ENCODE peak calls at places on chromosomes 6 and 20, in four cellular contexts. One of them, this sample, is unnamed.

GRCh38 chr20:57657537-57658446 is 37.6 kb upstream of the ZBP1 start:
- DNase-seq in dorsolateral prefrontal cortex: peak
- DNase-seq in psoas muscle: peak
- DNase-seq in naive thymus-derived CD4-positive, alpha-beta T cell: peak
- DNase-seq in this sample: peak

GRCh38 chr6:5078121-5078695 is 6.9 kb upstream of the PPP1R3G start:
- DNase-seq in dorsolateral prefrontal cortex: no peak
- DNase-seq in psoas muscle: no peak
- DNase-seq in naive thymus-derived CD4-positive, alpha-beta T cell: no peak
- DNase-seq in this sample: no peak

GRCh38 chr6:19538086-19538485 is 299.1 kb upstream of the ID4 start:
- DNase-seq in dorsolateral prefrontal cortex: no peak
- DNase-seq in psoas muscle: no peak
- DNase-seq in naive thymus-derived CD4-positive, alpha-beta T cell: no peak
- DNase-seq in this sample: peak

GRCh38 chr6:142716097-142716496 is 228.9 kb downstream of the HIVEP2 start:
- DNase-seq in dorsolateral prefrontal cortex: no peak
- DNase-seq in psoas muscle: no peak
- DNase-seq in naive thymus-derived CD4-positive, alpha-beta T cell: no peak
- DNase-seq in this sample: no peak

GRCh38 chr6:169964440-169965212 is 213.2 kb downstream of the ERMARD start:
- DNase-seq in dorsolateral prefrontal cortex: peak
- DNase-seq in psoas muscle: no peak
- DNase-seq in naive thymus-derived CD4-positive, alpha-beta T cell: no peak
- DNase-seq in this sample: peak

GRCh38 chr20:44495257-44495656 is 19.6 kb downstream of the TTPAL start:
- DNase-seq in dorsolateral prefrontal cortex: no peak
- DNase-seq in psoas muscle: no peak
- DNase-seq in naive thymus-derived CD4-positive, alpha-beta T cell: no peak
- DNase-seq in this sample: no peak

GRCh38 chr6:97066056-97066455 is 141.5 kb downstream of the KLHL32 start:
- DNase-seq in dorsolateral prefrontal cortex: no peak
- DNase-seq in psoas muscle: no peak
- DNase-seq in naive thymus-derived CD4-positive, alpha-beta T cell: no peak
- DNase-seq in this sample: no peak

GRCh38 chr6:84062519-84063154 is 29.1 kb downstream of the MRAP2 start:
- DNase-seq in dorsolateral prefrontal cortex: no peak
- DNase-seq in psoas muscle: no peak
- DNase-seq in naive thymus-derived CD4-positive, alpha-beta T cell: no peak
- DNase-seq in this sample: no peak

GRCh38 chr6:36118550-36119107 is 11.7 kb upstream of the MAPK13 start:
- DNase-seq in dorsolateral prefrontal cortex: no peak
- DNase-seq in psoas muscle: peak
- DNase-seq in naive thymus-derived CD4-positive, alpha-beta T cell: no peak
- DNase-seq in this sample: peak

GRCh38 chr6:88730602-88731001 is 232.8 kb downstream of the RNGTT start:
- DNase-seq in dorsolateral prefrontal cortex: no peak
- DNase-seq in psoas muscle: no peak
- DNase-seq in naive thymus-derived CD4-positive, alpha-beta T cell: no peak
- DNase-seq in this sample: no peak

GRCh38 chr6:168239374-168239773 is 80.2 kb downstream of the DACT2 start:
- DNase-seq in dorsolateral prefrontal cortex: no peak
- DNase-seq in psoas muscle: no peak
- DNase-seq in naive thymus-derived CD4-positive, alpha-beta T cell: no peak
- DNase-seq in this sample: no peak

GRCh38 chr20:31835977-31836852 is 9.2 kb downstream of the FOXS1 start:
- DNase-seq in dorsolateral prefrontal cortex: peak
- DNase-seq in psoas muscle: peak
- DNase-seq in naive thymus-derived CD4-positive, alpha-beta T cell: no peak
- DNase-seq in this sample: no peak

GRCh38 chr20:62977613-62978558 is 25.4 kb downstream of the SLC17A9 start:
- DNase-seq in dorsolateral prefrontal cortex: no peak
- DNase-seq in psoas muscle: no peak
- DNase-seq in naive thymus-derived CD4-positive, alpha-beta T cell: peak
- DNase-seq in this sample: no peak

GRCh38 chr6:145704153-145704781 is 31.1 kb downstream of the EPM2A start:
- DNase-seq in dorsolateral prefrontal cortex: no peak
- DNase-seq in psoas muscle: no peak
- DNase-seq in naive thymus-derived CD4-positive, alpha-beta T cell: no peak
- DNase-seq in this sample: no peak

DNA sequence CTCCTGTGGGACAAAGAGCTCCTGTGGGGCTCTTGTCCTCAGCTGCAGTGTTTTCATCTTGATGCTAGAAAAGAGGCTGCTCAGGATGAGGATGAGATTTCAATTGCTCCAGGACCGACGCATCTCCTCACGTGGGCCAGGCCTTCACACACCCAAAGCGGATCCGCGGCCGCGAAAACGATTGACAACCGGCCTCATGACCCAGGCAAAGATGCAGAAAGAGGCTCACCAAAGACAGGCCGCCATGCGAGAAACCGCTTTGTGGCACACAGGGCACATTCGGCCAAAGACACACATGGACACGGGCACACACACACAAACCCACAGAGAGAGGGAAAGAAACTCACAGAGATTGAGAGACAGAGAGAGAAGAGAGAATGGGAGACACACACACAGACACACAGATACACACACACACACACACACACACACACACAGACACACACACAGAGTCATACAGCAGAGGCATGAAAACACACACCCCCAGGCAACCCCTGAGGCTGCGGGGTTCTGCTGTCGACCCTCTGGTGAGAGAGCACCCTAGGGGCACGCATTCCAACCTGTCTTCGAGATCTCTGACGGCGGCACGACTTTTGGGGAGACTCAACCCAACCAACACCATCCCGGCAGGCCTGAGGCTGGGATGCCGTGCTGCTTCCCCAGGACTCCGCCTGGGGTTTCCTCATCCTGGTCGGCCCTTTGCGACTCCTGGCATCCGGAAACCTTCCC is 168.5 kb upstream of the ZNF337 start:
- DNase-seq in dorsolateral prefrontal cortex: no peak
- DNase-seq in psoas muscle: no peak
- DNase-seq in naive thymus-derived CD4-positive, alpha-beta T cell: no peak
- DNase-seq in this sample: no peak
- H3K4me3 ChIP-seq in dorsolateral prefrontal cortex: peak
- H3K4me3 ChIP-seq in psoas muscle: peak
- H3K4me3 ChIP-seq in naive thymus-derived CD4-positive, alpha-beta T cell: peak
- H3K4me3 ChIP-seq in this sample: peak

GRCh38 chr6:51813904-51814303 is 273.5 kb downstream of the PKHD1 start:
- DNase-seq in dorsolateral prefrontal cortex: no peak
- DNase-seq in psoas muscle: no peak
- DNase-seq in naive thymus-derived CD4-positive, alpha-beta T cell: no peak
- DNase-seq in this sample: no peak
- H3K4me3 ChIP-seq in dorsolateral prefrontal cortex: no peak
- H3K4me3 ChIP-seq in psoas muscle: no peak
- H3K4me3 ChIP-seq in naive thymus-derived CD4-positive, alpha-beta T cell: no peak
- H3K4me3 ChIP-seq in this sample: no peak

GRCh38 chr20:11901127-11901526 is 16.6 kb upstream of the BTBD3 start:
- DNase-seq in dorsolateral prefrontal cortex: no peak
- DNase-seq in psoas muscle: no peak
- DNase-seq in naive thymus-derived CD4-positive, alpha-beta T cell: no peak
- DNase-seq in this sample: no peak

GRCh38 chr20:11891827-11892521 is 25.7 kb upstream of the BTBD3 start:
- DNase-seq in dorsolateral prefrontal cortex: peak
- DNase-seq in psoas muscle: no peak
- DNase-seq in naive thymus-derived CD4-positive, alpha-beta T cell: no peak
- DNase-seq in this sample: no peak

GRCh38 chr20:11891081-11891826 is 26.4 kb upstream of the BTBD3 start:
- DNase-seq in dorsolateral prefrontal cortex: peak
- DNase-seq in psoas muscle: peak
- DNase-seq in naive thymus-derived CD4-positive, alpha-beta T cell: no peak
- DNase-seq in this sample: no peak

GRCh38 chr20:11894072-11894471 is 23.6 kb upstream of the BTBD3 start:
- DNase-seq in dorsolateral prefrontal cortex: no peak
- DNase-seq in psoas muscle: no peak
- DNase-seq in naive thymus-derived CD4-positive, alpha-beta T cell: no peak
- DNase-seq in this sample: no peak

GRCh38 chr20:11895832-11896484 is 21.7 kb upstream of the BTBD3 start:
- DNase-seq in dorsolateral prefrontal cortex: no peak
- DNase-seq in psoas muscle: no peak
- DNase-seq in naive thymus-derived CD4-positive, alpha-beta T cell: no peak
- DNase-seq in this sample: no peak
- H3K4me3 ChIP-seq in dorsolateral prefrontal cortex: no peak
- H3K4me3 ChIP-seq in psoas muscle: peak
- H3K4me3 ChIP-seq in naive thymus-derived CD4-positive, alpha-beta T cell: no peak
- H3K4me3 ChIP-seq in this sample: no peak

GRCh38 chr6:116111552-116112528 is 11.2 kb downstream of the NT5DC1 start:
- DNase-seq in dorsolateral prefrontal cortex: no peak
- DNase-seq in psoas muscle: no peak
- DNase-seq in naive thymus-derived CD4-positive, alpha-beta T cell: no peak
- DNase-seq in this sample: no peak

GRCh38 chr6:116118608-116119007 is 7.3 kb downstream of the COL10A1 start:
- DNase-seq in dorsolateral prefrontal cortex: no peak
- DNase-seq in psoas muscle: no peak
- DNase-seq in naive thymus-derived CD4-positive, alpha-beta T cell: no peak
- DNase-seq in this sample: no peak

GRCh38 chr6:116115781-116116180 is 10.2 kb downstream of the COL10A1 start:
- DNase-seq in dorsolateral prefrontal cortex: no peak
- DNase-seq in psoas muscle: no peak
- DNase-seq in naive thymus-derived CD4-positive, alpha-beta T cell: no peak
- DNase-seq in this sample: no peak

GRCh38 chr6:116108836-116109235 is 8.2 kb downstream of the NT5DC1 start:
- DNase-seq in dorsolateral prefrontal cortex: no peak
- DNase-seq in psoas muscle: no peak
- DNase-seq in naive thymus-derived CD4-positive, alpha-beta T cell: no peak
- DNase-seq in this sample: no peak

DNA sequence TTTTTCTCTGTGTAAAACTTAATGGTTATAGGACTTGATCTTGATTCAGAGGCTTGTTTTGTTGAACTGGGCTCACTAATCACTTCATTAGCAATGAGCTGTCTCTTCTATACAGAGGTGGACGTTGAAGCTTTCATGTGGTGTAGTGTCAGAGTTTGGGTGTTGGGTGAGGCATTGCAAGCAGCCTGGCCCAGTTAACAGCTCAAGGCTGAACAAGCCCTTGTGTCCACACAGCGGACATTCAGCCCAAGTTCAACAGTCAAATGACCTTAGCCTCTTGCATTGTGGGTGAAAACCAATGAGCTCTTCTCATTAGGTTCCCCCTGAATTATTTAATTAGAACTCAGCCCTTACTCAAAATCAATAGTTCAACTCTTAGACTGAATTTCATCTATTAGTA is 12.5 kb downstream of the COL10A1 start:
- DNase-seq in dorsolateral prefrontal cortex: no peak
- DNase-seq in psoas muscle: no peak
- DNase-seq in naive thymus-derived CD4-positive, alpha-beta T cell: no peak
- DNase-seq in this sample: no peak
- H3K4me3 ChIP-seq in dorsolateral prefrontal cortex: no peak
- H3K4me3 ChIP-seq in psoas muscle: no peak
- H3K4me3 ChIP-seq in naive thymus-derived CD4-positive, alpha-beta T cell: no peak
- H3K4me3 ChIP-seq in this sample: no peak

DNA sequence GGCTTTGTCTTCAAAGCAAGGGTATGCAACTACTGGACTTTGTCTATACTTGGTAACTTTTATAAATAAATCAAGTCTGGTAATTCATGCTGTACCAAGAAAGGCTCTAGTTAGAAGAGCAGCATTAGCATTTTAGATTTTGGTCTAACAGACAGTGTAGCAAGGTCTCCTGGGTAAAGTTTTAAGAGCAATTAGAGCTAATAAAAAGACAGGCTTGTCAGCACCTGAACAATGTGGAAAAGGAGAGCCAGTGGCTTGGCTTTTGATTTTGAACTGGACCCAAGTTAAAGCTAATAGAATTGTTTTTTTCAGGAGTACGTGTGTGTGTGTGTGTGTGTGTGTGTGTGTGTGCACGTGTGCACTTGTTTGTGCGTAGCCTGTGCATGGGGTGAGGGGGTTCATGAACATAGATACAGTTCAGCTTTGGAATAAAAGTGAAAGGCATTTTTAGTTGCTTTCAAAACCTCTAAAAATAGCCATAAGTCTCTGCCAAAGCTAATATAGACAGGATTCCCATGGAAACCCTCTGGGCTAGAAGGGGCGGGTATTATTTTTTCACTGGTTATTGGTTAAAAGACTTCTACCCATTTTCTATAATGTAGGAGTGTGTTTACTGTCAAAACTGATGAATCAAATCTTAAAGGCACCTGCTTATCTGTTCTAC is 138.4 kb downstream of the KCNQ5 start:
- DNase-seq in dorsolateral prefrontal cortex: no peak
- DNase-seq in psoas muscle: no peak
- DNase-seq in naive thymus-derived CD4-positive, alpha-beta T cell: no peak
- DNase-seq in this sample: no peak
- H3K4me3 ChIP-seq in dorsolateral prefrontal cortex: no peak
- H3K4me3 ChIP-seq in psoas muscle: no peak
- H3K4me3 ChIP-seq in naive thymus-derived CD4-positive, alpha-beta T cell: no peak
- H3K4me3 ChIP-seq in this sample: no peak

GRCh38 chr6:14550410-14550809 is 432.8 kb downstream of the CD83 start:
- DNase-seq in dorsolateral prefrontal cortex: no peak
- DNase-seq in psoas muscle: no peak
- DNase-seq in naive thymus-derived CD4-positive, alpha-beta T cell: no peak
- DNase-seq in this sample: no peak
- H3K4me3 ChIP-seq in dorsolateral prefrontal cortex: no peak
- H3K4me3 ChIP-seq in psoas muscle: no peak
- H3K4me3 ChIP-seq in naive thymus-derived CD4-positive, alpha-beta T cell: no peak
- H3K4me3 ChIP-seq in this sample: no peak

DNA sequence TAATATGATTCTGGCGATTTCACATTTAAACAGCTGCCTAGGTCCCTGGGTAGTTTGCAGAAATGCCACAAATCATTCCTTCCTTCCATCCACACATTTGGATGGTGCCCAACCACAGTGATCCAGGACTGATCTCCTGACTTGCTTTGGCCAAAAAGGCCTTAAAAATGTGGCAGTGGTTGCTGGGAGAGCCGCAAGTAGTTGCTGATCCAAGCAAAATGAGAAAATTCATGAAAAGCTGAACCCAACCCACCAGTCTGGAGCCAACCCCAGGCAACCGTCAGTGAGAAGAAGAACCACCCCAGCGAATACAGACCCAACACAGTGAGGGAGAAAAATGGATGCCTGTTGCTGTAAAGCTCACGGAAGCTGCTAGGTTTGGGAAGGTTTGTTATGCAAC is 25.1 kb downstream of the RALGAPA2 start:
- DNase-seq in dorsolateral prefrontal cortex: no peak
- DNase-seq in psoas muscle: no peak
- DNase-seq in naive thymus-derived CD4-positive, alpha-beta T cell: no peak
- DNase-seq in this sample: no peak
- H3K4me3 ChIP-seq in dorsolateral prefrontal cortex: no peak
- H3K4me3 ChIP-seq in psoas muscle: no peak
- H3K4me3 ChIP-seq in naive thymus-derived CD4-positive, alpha-beta T cell: no peak
- H3K4me3 ChIP-seq in this sample: no peak

DNA sequence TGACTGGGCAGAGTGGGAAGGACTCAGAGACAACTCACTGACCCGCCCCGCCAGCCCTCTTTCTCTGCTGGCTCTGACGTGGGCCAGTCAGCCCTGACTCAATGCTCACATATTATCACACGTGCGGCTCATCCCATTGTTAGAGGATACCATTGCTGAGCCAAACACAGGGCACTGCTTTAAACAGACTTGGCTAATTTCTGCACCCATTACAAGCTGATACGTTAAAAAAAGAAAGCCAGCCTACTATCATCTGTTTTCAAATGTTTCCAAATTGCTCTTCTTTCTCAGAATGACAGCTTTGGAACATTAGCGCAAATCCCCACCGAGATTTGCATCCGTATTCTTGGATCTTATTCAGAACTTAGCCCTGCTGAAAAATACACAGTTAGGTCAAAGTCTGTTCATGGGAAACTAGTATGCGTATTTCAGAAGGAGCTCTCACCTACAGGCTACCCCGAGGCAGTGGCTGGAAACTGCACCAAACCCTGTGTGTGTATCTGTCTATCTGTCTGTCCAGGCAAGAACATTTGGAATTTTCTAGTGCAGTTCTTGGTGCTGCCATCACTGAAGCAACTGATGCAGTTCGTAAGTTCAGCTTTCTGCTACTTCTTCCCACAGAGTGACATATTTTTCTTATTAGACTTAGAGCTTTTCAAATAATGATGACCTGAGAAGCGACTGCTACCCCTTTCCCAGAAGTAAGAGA is 32.8 kb downstream of the RAMACL start:
- DNase-seq in dorsolateral prefrontal cortex: peak
- DNase-seq in psoas muscle: peak
- DNase-seq in naive thymus-derived CD4-positive, alpha-beta T cell: no peak
- DNase-seq in this sample: no peak
- H3K4me3 ChIP-seq in dorsolateral prefrontal cortex: peak
- H3K4me3 ChIP-seq in psoas muscle: no peak
- H3K4me3 ChIP-seq in naive thymus-derived CD4-positive, alpha-beta T cell: no peak
- H3K4me3 ChIP-seq in this sample: no peak

This sample was measured in vagina.